ENCODE peak calls at places on chromosome 14, in ten cellular contexts. E is transverse colon; Z is skeletal muscle cell; W is hepatic stellate cell; K is fibroblast of pulmonary artery; L is GM19239; R is activated naive CD8-positive, alpha-beta T cell treated with anti-CD3 and anti-CD28 coated beads, Interleukin-2, amount 50 U/mL, for 24 hours; I is amniotic stem cell; J is upper lobe of right lung; D is stimulated activated CD4-positive, alpha-beta T cell treated with anti-CD3 and anti-CD28 coated beads, Interleukin-1b, Interleukin-23, amount 100 ng/mL, for 4 hours. U is an unnamed sample.

GRCh38 chr14:71722885-71723284 is 209.3 kb upstream of the RGS6 start:
- DNase-seq in E (no peak), Z (no peak), W (no peak), K (no peak), L (no peak), R (no peak), I (no peak), J (no peak), D (no peak), U (no peak)

GRCh38 chr14:102209224-102209966 is 69.7 kb downstream of the WDR20 start:
- DNase-seq in E (no peak), Z (no peak), W (peak; percentile 67), K (peak; percentile 35), L (no peak), R (no peak), I (no peak), J (peak; percentile 35), D (no peak), U (no peak)

GRCh38 chr14:69400154-69400553 is 1.7 kb downstream of the SLC39A9 start:
- DNase-seq in E (no peak), Z (no peak), W (no peak), K (no peak), L (no peak), R (no peak), I (no peak), J (no peak), D (no peak), U (no peak)

GRCh38 chr14:90443161-90444076 is 46.6 kb downstream of the CALM1 start:
- DNase-seq in E (no peak), Z (no peak), W (no peak), K (no peak), L (no peak), R (no peak), I (no peak), J (peak; percentile 28), D (no peak), U (no peak)

GRCh38 chr14:93830753-93831461 is 42.6 kb upstream of the PRIMA1 start:
- DNase-seq in E (no peak), Z (no peak), W (no peak), K (no peak), L (no peak), R (no peak), I (no peak), J (no peak), D (no peak), U (no peak)

GRCh38 chr14:74064883-74065282 is 19.4 kb downstream of the ALDH6A1 start:
- DNase-seq in E (no peak), Z (no peak), W (no peak), K (peak; percentile 41), L (no peak), R (no peak), I (no peak), J (no peak), D (no peak), U (no peak)

GRCh38 chr14:36619853-36620252 is 37.4 kb upstream of the NKX2-8 start:
- DNase-seq in E (no peak), Z (no peak), W (no peak), K (no peak), L (no peak), R (no peak), I (no peak), J (no peak), D (no peak), U (no peak)

GRCh38 chr14:58098507-58098906 is 53.5 kb downstream of the ARMH4 start:
- DNase-seq in E (peak; percentile 10), Z (no peak), W (no peak), K (no peak), L (no peak), R (no peak), I (no peak), J (no peak), D (no peak), U (no peak)

GRCh38 chr14:62077676-62078261 is 315.5 kb downstream of the SNAPC1 start:
- DNase-seq in E (no peak), Z (no peak), W (no peak), K (no peak), L (no peak), R (no peak), I (no peak), J (no peak), D (no peak), U (no peak)

GRCh38 chr14:104876251-104876699 is 11.2 kb downstream of the CEP170B start:
- DNase-seq in E (no peak), Z (no peak), W (peak; percentile 63), K (peak; percentile 44), L (no peak), R (peak; percentile 41), I (no peak), J (peak; percentile 61), D (no peak), U (no peak)

GRCh38 chr14:100634026-100634425 is 46.8 kb upstream of the BEGAIN start:
- DNase-seq in E (no peak), Z (no peak), W (no peak), K (no peak), L (no peak), R (no peak), I (no peak), J (no peak), D (no peak), U (no peak)

GRCh38 chr14:69073429-69073828 is 79.5 kb downstream of the DCAF5 start:
- DNase-seq in E (no peak), Z (no peak), W (no peak), K (no peak), L (no peak), R (no peak), I (no peak), J (no peak), D (no peak), U (no peak)

GRCh38 chr14:97851438-97851995 is 1054.3 kb downstream of the VRK1 start:
- DNase-seq in E (no peak), Z (no peak), W (no peak), K (no peak), L (no peak), R (no peak), I (no peak), J (no peak), D (no peak), U (peak; percentile 92)

GRCh38 chr14:22928237-22929103 is 706 bp downstream of the PRMT5 start:
- DNase-seq in E (no peak), Z (no peak), W (no peak), K (no peak), L (no peak), R (no peak), I (no peak), J (no peak), D (no peak), U (no peak)

GRCh38 chr14:90641111-90642010 is 174.9 kb downstream of the TTC7B start:
- DNase-seq in E (no peak), Z (no peak), W (no peak), K (no peak), L (no peak), R (no peak), I (no peak), J (no peak), D (no peak), U (no peak)

GRCh38 chr14:66610154-66610563 is 102.2 kb downstream of the GPHN start:
- DNase-seq in E (no peak), Z (no peak), W (peak; percentile 2), K (no peak), L (no peak), R (no peak), I (no peak), J (no peak), D (no peak), U (no peak)

GRCh38 chr14:101456246-101457159 is 104.8 kb upstream of the DIO3 start:
- DNase-seq in E (no peak), Z (no peak), W (no peak), K (no peak), L (no peak), R (no peak), I (no peak), J (no peak), D (no peak), U (no peak)

GRCh38 chr14:61839452-61839851 is 77.2 kb downstream of the SNAPC1 start:
- DNase-seq in E (no peak), Z (peak; percentile 64), W (no peak), K (peak; percentile 89), L (no peak), R (no peak), I (no peak), J (no peak), D (no peak), U (no peak)